ENCODE peak calls at places on chromosomes 13 and 19, in eight cellular contexts. I is activated CD4-positive, alpha-beta T cell treated with anti-CD3 and anti-CD28 coated beads for 36 hours; J is iris pigment epithelial cell; H is mucosa of gallbladder; R is CD4-positive, alpha-beta T cell; T is SJSA1; E is GM19239; Z is BJ. O is an unnamed sample.

GRCh38 chr13:40137400-40137799 is 481.9 kb downstream of the COG6 start:
- DNase-seq in H (no peak), T (no peak), R (no peak), Z (no peak), J (no peak), E (no peak), I (peak), O (no peak)

GRCh38 chr13:26951581-26952177 is 191.1 kb upstream of the GPR12 start:
- DNase-seq in E (no peak), H (no peak), T (no peak), R (no peak), J (no peak), I (no peak), Z (no peak), O (no peak)

GRCh38 chr13:24784319-24784718 is 20.4 kb downstream of the RNF17 start:
- DNase-seq in Z (no peak), E (no peak), H (no peak), T (no peak), J (peak), R (no peak), I (no peak), O (no peak)

GRCh38 chr13:79290595-79291244 is 115.3 kb downstream of the RBM26 start:
- DNase-seq in T (no peak), J (no peak), Z (no peak), H (no peak), E (no peak), I (no peak), R (no peak), O (no peak)

GRCh38 chr19:1745589-1746031 is 7.7 kb upstream of the ONECUT3 start:
- DNase-seq in H (no peak), T (no peak), J (no peak), E (no peak), R (no peak), Z (no peak), I (no peak), O (no peak)

GRCh38 chr19:57305056-57305455 is 15.2 kb upstream of the ZNF543 start:
- DNase-seq in I (no peak), R (no peak), H (no peak), T (no peak), Z (no peak), J (no peak), E (no peak), O (no peak)

GRCh38 chr19:40831502-40832430 is 18.5 kb downstream of the CYP2A6 start:
- DNase-seq in Z (peak), T (peak), R (no peak), E (no peak), H (no peak), I (no peak), J (peak), O (peak)

GRCh38 chr13:44013666-44014291 is 134.1 kb downstream of the LACC1 start:
- DNase-seq in E (no peak), H (no peak), Z (peak), R (no peak), I (no peak), T (no peak), J (peak), O (no peak)

GRCh38 chr19:789473-790052 is 7.7 kb upstream of the PTBP1 start:
- DNase-seq in I (no peak), H (no peak), T (peak), E (no peak), J (peak), R (no peak), Z (no peak), O (peak)

GRCh38 chr13:113413178-113413897 is 40.0 kb downstream of the ADPRHL1 start:
- DNase-seq in E (no peak), I (no peak), J (no peak), T (peak), R (no peak), Z (no peak), H (no peak), O (no peak)

GRCh38 chr19:1819976-1820255 is 7.8 kb upstream of the ATP8B3 start:
- DNase-seq in H (no peak), T (no peak), I (no peak), J (no peak), E (no peak), R (no peak), Z (no peak), O (no peak)

GRCh38 chr19:2455481-2456300 is 1.1 kb downstream of the LMNB2 start:
- DNase-seq in I (peak), H (no peak), T (peak), E (peak), Z (no peak), R (no peak), J (no peak), O (no peak)

GRCh38 chr19:13953021-13953531 is 767 bp downstream of the DCAF15 start:
- DNase-seq in H (no peak), J (peak), R (no peak), E (no peak), Z (no peak), I (no peak), T (peak), O (peak)

GRCh38 chr19:33879818-33880575 is 83.3 kb downstream of the KCTD15 start:
- DNase-seq in H (no peak), R (no peak), I (no peak), T (no peak), E (no peak), J (no peak), Z (no peak), O (no peak)

GRCh38 chr19:13781547-13781946 is 7.3 kb downstream of the C19orf53 start:
- DNase-seq in E (no peak), I (peak), H (peak), J (peak), R (no peak), Z (peak), T (peak), O (peak)

GRCh38 chr19:41341669-41342490 is 11.8 kb downstream of the TGFB1 start:
- DNase-seq in H (no peak), J (no peak), Z (no peak), R (no peak), E (no peak), T (no peak), I (no peak), O (no peak)

GRCh38 chr19:46015080-46015960 is 7.5 kb downstream of the PGLYRP1 start:
- DNase-seq in E (peak), Z (no peak), J (peak), H (peak), I (peak), R (peak), T (no peak), O (peak)

GRCh38 chr13:51663980-51664957 is 80.0 kb downstream of the WDFY2 start:
- DNase-seq in J (no peak), E (no peak), R (no peak), T (no peak), I (no peak), Z (no peak), H (peak), O (no peak)